ENCODE peak calls at places on chromosome X, in four cellular contexts. One of them, this sample, is unnamed.
A peak's percentile ranks its signal among the peaks of the same experiment; 100 is the strongest.

GRCh38 chrX:47063179-47063578 is 15.1 kb upstream of the RGN start:
- DNase-seq in amygdala: no peak
- DNase-seq in stimulated activated CD4-positive, alpha-beta T cell treated with anti-CD3 and anti-CD28 coated beads, Interleukin-12 subunit alpha, Interleukin-12 subunit beta, amount 100 ng/mL, for 24 hours: no peak
- DNase-seq in Right ventricle myocardium superior: no peak
- DNase-seq in this sample: no peak

GRCh38 chrX:68343551-68343950 is 89.7 kb downstream of the OPHN1 start:
- DNase-seq in Right ventricle myocardium superior: no peak
- DNase-seq in stimulated activated CD4-positive, alpha-beta T cell treated with anti-CD3 and anti-CD28 coated beads, Interleukin-12 subunit alpha, Interleukin-12 subunit beta, amount 100 ng/mL, for 24 hours: no peak
- DNase-seq in amygdala: no peak
- DNase-seq in this sample: no peak

GRCh38 chrX:113157496-113157895 is 316.9 kb upstream of the AMOT start:
- DNase-seq in Right ventricle myocardium superior: no peak
- DNase-seq in amygdala: no peak
- DNase-seq in stimulated activated CD4-positive, alpha-beta T cell treated with anti-CD3 and anti-CD28 coated beads, Interleukin-12 subunit alpha, Interleukin-12 subunit beta, amount 100 ng/mL, for 24 hours: no peak
- DNase-seq in this sample: no peak

GRCh38 chrX:106959897-106960296 is 39.7 kb downstream of the CLDN2 start:
- DNase-seq in amygdala: no peak
- DNase-seq in Right ventricle myocardium superior: no peak
- DNase-seq in stimulated activated CD4-positive, alpha-beta T cell treated with anti-CD3 and anti-CD28 coated beads, Interleukin-12 subunit alpha, Interleukin-12 subunit beta, amount 100 ng/mL, for 24 hours: no peak
- DNase-seq in this sample: no peak

GRCh38 chrX:132086717-132087116 is 41.1 kb downstream of the FRMD7 start:
- DNase-seq in Right ventricle myocardium superior: no peak
- DNase-seq in amygdala: no peak
- DNase-seq in stimulated activated CD4-positive, alpha-beta T cell treated with anti-CD3 and anti-CD28 coated beads, Interleukin-12 subunit alpha, Interleukin-12 subunit beta, amount 100 ng/mL, for 24 hours: no peak
- DNase-seq in this sample: no peak

GRCh38 chrX:150478496-150479492 is 89.6 kb upstream of the MTM1 start:
- DNase-seq in Right ventricle myocardium superior: no peak
- DNase-seq in stimulated activated CD4-positive, alpha-beta T cell treated with anti-CD3 and anti-CD28 coated beads, Interleukin-12 subunit alpha, Interleukin-12 subunit beta, amount 100 ng/mL, for 24 hours: peak; percentile 1
- DNase-seq in amygdala: no peak
- DNase-seq in this sample: no peak

GRCh38 chrX:46268429-46268828 is 276.8 kb downstream of the ZNF674 start:
- DNase-seq in stimulated activated CD4-positive, alpha-beta T cell treated with anti-CD3 and anti-CD28 coated beads, Interleukin-12 subunit alpha, Interleukin-12 subunit beta, amount 100 ng/mL, for 24 hours: no peak
- DNase-seq in Right ventricle myocardium superior: no peak
- DNase-seq in amygdala: no peak
- DNase-seq in this sample: no peak

GRCh38 chrX:109270580-109271484 is 211.1 kb downstream of the GUCY2F start:
- DNase-seq in stimulated activated CD4-positive, alpha-beta T cell treated with anti-CD3 and anti-CD28 coated beads, Interleukin-12 subunit alpha, Interleukin-12 subunit beta, amount 100 ng/mL, for 24 hours: peak; percentile 4
- DNase-seq in amygdala: no peak
- DNase-seq in Right ventricle myocardium superior: no peak
- DNase-seq in this sample: no peak

GRCh38 chrX:3757510-3758025 is 44.1 kb upstream of the PRKX start:
- DNase-seq in stimulated activated CD4-positive, alpha-beta T cell treated with anti-CD3 and anti-CD28 coated beads, Interleukin-12 subunit alpha, Interleukin-12 subunit beta, amount 100 ng/mL, for 24 hours: no peak
- DNase-seq in Right ventricle myocardium superior: no peak
- DNase-seq in amygdala: no peak
- DNase-seq in this sample: no peak

GRCh38 chrX:123184858-123185251 is 777 bp downstream of the GRIA3 start:
- DNase-seq in Right ventricle myocardium superior: no peak
- DNase-seq in amygdala: peak; percentile 1
- DNase-seq in stimulated activated CD4-positive, alpha-beta T cell treated with anti-CD3 and anti-CD28 coated beads, Interleukin-12 subunit alpha, Interleukin-12 subunit beta, amount 100 ng/mL, for 24 hours: no peak
- DNase-seq in this sample: no peak

GRCh38 chrX:69313622-69314290 is 148.5 kb upstream of the PJA1 start:
- DNase-seq in amygdala: no peak
- DNase-seq in Right ventricle myocardium superior: no peak
- DNase-seq in stimulated activated CD4-positive, alpha-beta T cell treated with anti-CD3 and anti-CD28 coated beads, Interleukin-12 subunit alpha, Interleukin-12 subunit beta, amount 100 ng/mL, for 24 hours: no peak
- DNase-seq in this sample: no peak

GRCh38 chrX:149314031-149314430 is 191.1 kb downstream of the IDS start:
- DNase-seq in stimulated activated CD4-positive, alpha-beta T cell treated with anti-CD3 and anti-CD28 coated beads, Interleukin-12 subunit alpha, Interleukin-12 subunit beta, amount 100 ng/mL, for 24 hours: no peak
- DNase-seq in Right ventricle myocardium superior: no peak
- DNase-seq in amygdala: no peak
- DNase-seq in this sample: no peak

This sample was measured in psoas muscle.